ENCODE peak calls at places on chromosomes 13 and 19, in five cellular contexts. One of them, this sample, is unnamed.

GRCh38 chr19:51489113-51489512 is 10.8 kb downstream of the CEACAM18 start:
- DNase-seq in hepatocyte: no peak
- DNase-seq in skeletal muscle cell: no peak
- DNase-seq in cardiac muscle cell: no peak
- DNase-seq in right cardiac atrium: no peak
- DNase-seq in this sample: no peak

GRCh38 chr13:51326782-51327181 is 12.7 kb upstream of the SERPINE3 start:
- DNase-seq in hepatocyte: no peak
- DNase-seq in skeletal muscle cell: no peak
- DNase-seq in cardiac muscle cell: no peak
- DNase-seq in right cardiac atrium: no peak
- DNase-seq in this sample: no peak

GRCh38 chr19:41116261-41116660 is 2.0 kb downstream of the CYP2F1 start:
- DNase-seq in hepatocyte: no peak
- DNase-seq in skeletal muscle cell: no peak
- DNase-seq in cardiac muscle cell: no peak
- DNase-seq in right cardiac atrium: no peak
- DNase-seq in this sample: no peak

GRCh38 chr13:44698076-44698475 is 121.9 kb upstream of the TSC22D1 start:
- DNase-seq in hepatocyte: no peak
- DNase-seq in skeletal muscle cell: no peak
- DNase-seq in cardiac muscle cell: no peak
- DNase-seq in right cardiac atrium: no peak
- DNase-seq in this sample: no peak

GRCh38 chr13:65843314-65843731 is 1386.8 kb downstream of the PCDH9 start:
- DNase-seq in hepatocyte: no peak
- DNase-seq in skeletal muscle cell: no peak
- DNase-seq in cardiac muscle cell: no peak
- DNase-seq in right cardiac atrium: no peak
- DNase-seq in this sample: no peak

GRCh38 chr19:47155141-47155540 is 24.5 kb downstream of the SAE1 start:
- DNase-seq in hepatocyte: no peak
- DNase-seq in skeletal muscle cell: no peak
- DNase-seq in cardiac muscle cell: peak
- DNase-seq in right cardiac atrium: peak
- DNase-seq in this sample: no peak

GRCh38 chr19:41872384-41872774 is 4.7 kb upstream of the CD79A start:
- DNase-seq in hepatocyte: no peak
- DNase-seq in skeletal muscle cell: no peak
- DNase-seq in cardiac muscle cell: no peak
- DNase-seq in right cardiac atrium: no peak
- DNase-seq in this sample: no peak

GRCh38 chr19:55082023-55082851 is 6.6 kb downstream of the EPS8L1 start:
- DNase-seq in hepatocyte: peak
- DNase-seq in skeletal muscle cell: no peak
- DNase-seq in cardiac muscle cell: peak
- DNase-seq in right cardiac atrium: peak
- DNase-seq in this sample: no peak

GRCh38 chr19:44677019-44677809 is 5.9 kb downstream of the CEACAM19 start:
- DNase-seq in hepatocyte: peak
- DNase-seq in skeletal muscle cell: no peak
- DNase-seq in cardiac muscle cell: peak
- DNase-seq in right cardiac atrium: no peak
- DNase-seq in this sample: peak

GRCh38 chr13:36870050-36870692 is 49.9 kb downstream of the SMAD9 start:
- DNase-seq in hepatocyte: no peak
- DNase-seq in skeletal muscle cell: no peak
- DNase-seq in cardiac muscle cell: no peak
- DNase-seq in right cardiac atrium: no peak
- DNase-seq in this sample: no peak

GRCh38 chr19:13252569-13253335 is 102.5 kb downstream of the IER2 start:
- DNase-seq in hepatocyte: no peak
- DNase-seq in skeletal muscle cell: no peak
- DNase-seq in cardiac muscle cell: no peak
- DNase-seq in right cardiac atrium: no peak
- DNase-seq in this sample: no peak

GRCh38 chr13:19634129-19634740 is 776 bp downstream of the MPHOSPH8 start:
- DNase-seq in hepatocyte: peak
- DNase-seq in skeletal muscle cell: peak
- DNase-seq in cardiac muscle cell: peak
- DNase-seq in right cardiac atrium: no peak
- DNase-seq in this sample: no peak

GRCh38 chr19:51458899-51459592 is 792 bp upstream of the SIGLEC8 start:
- DNase-seq in hepatocyte: no peak
- DNase-seq in skeletal muscle cell: no peak
- DNase-seq in cardiac muscle cell: no peak
- DNase-seq in right cardiac atrium: no peak
- DNase-seq in this sample: no peak

GRCh38 chr13:26019881-26020535 is 31.8 kb downstream of the SHISA2 start:
- DNase-seq in hepatocyte: no peak
- DNase-seq in skeletal muscle cell: peak
- DNase-seq in cardiac muscle cell: peak
- DNase-seq in right cardiac atrium: no peak
- DNase-seq in this sample: peak

GRCh38 chr19:35223084-35223790 is 5.3 kb downstream of the FAM187B start:
- DNase-seq in hepatocyte: no peak
- DNase-seq in skeletal muscle cell: no peak
- DNase-seq in cardiac muscle cell: no peak
- DNase-seq in right cardiac atrium: no peak
- DNase-seq in this sample: no peak

GRCh38 chr19:39407644-39408391 is 1.2 kb downstream of the ZFP36 start:
- DNase-seq in hepatocyte: peak
- DNase-seq in skeletal muscle cell: no peak
- DNase-seq in cardiac muscle cell: peak
- DNase-seq in right cardiac atrium: peak
- DNase-seq in this sample: no peak

GRCh38 chr19:54218259-54218658 is 4.5 kb downstream of the LILRB3 start:
- DNase-seq in hepatocyte: no peak
- DNase-seq in skeletal muscle cell: no peak
- DNase-seq in cardiac muscle cell: no peak
- DNase-seq in right cardiac atrium: no peak
- DNase-seq in this sample: no peak

GRCh38 chr13:38954291-38954690 is 36.3 kb downstream of the STOML3 start:
- DNase-seq in hepatocyte: no peak
- DNase-seq in skeletal muscle cell: no peak
- DNase-seq in cardiac muscle cell: peak
- DNase-seq in right cardiac atrium: no peak
- DNase-seq in this sample: no peak

GRCh38 chr13:51479199-51479523 is 26.3 kb upstream of the INTS6 start:
- DNase-seq in hepatocyte: no peak
- DNase-seq in skeletal muscle cell: peak
- DNase-seq in cardiac muscle cell: peak
- DNase-seq in right cardiac atrium: no peak
- DNase-seq in this sample: no peak

GRCh38 chr19:18660939-18661338 is 22.5 kb upstream of the CRTC1 start:
- DNase-seq in hepatocyte: no peak
- DNase-seq in skeletal muscle cell: no peak
- DNase-seq in cardiac muscle cell: no peak
- DNase-seq in right cardiac atrium: no peak
- DNase-seq in this sample: no peak

GRCh38 chr19:18659281-18660050 is 22.6 kb downstream of the KLHL26 start:
- DNase-seq in hepatocyte: no peak
- DNase-seq in skeletal muscle cell: no peak
- DNase-seq in cardiac muscle cell: peak
- DNase-seq in right cardiac atrium: peak
- DNase-seq in this sample: no peak

GRCh38 chr19:18661346-18661745 is 22.1 kb upstream of the CRTC1 start:
- DNase-seq in hepatocyte: no peak
- DNase-seq in skeletal muscle cell: no peak
- DNase-seq in cardiac muscle cell: no peak
- DNase-seq in right cardiac atrium: no peak
- DNase-seq in this sample: no peak

GRCh38 chr19:18658366-18658855 is 21.6 kb downstream of the KLHL26 start:
- DNase-seq in hepatocyte: no peak
- DNase-seq in skeletal muscle cell: no peak
- DNase-seq in cardiac muscle cell: no peak
- DNase-seq in right cardiac atrium: no peak
- DNase-seq in this sample: no peak

GRCh38 chr19:18660051-18660910 is 23.2 kb upstream of the CRTC1 start:
- DNase-seq in hepatocyte: no peak
- DNase-seq in skeletal muscle cell: no peak
- DNase-seq in cardiac muscle cell: peak
- DNase-seq in right cardiac atrium: peak
- DNase-seq in this sample: no peak
- H3K4me3 ChIP-seq in hepatocyte: no peak
- H3K4me3 ChIP-seq in skeletal muscle cell: no peak
- H3K4me3 ChIP-seq in cardiac muscle cell: no peak
- H3K4me3 ChIP-seq in right cardiac atrium: no peak
- H3K4me3 ChIP-seq in this sample: no peak

GRCh38 chr13:99083976-99084375 is 106.1 kb upstream of the DOCK9 start:
- DNase-seq in hepatocyte: no peak
- DNase-seq in skeletal muscle cell: no peak
- DNase-seq in cardiac muscle cell: no peak
- DNase-seq in right cardiac atrium: no peak
- DNase-seq in this sample: no peak
- H3K4me3 ChIP-seq in hepatocyte: no peak
- H3K4me3 ChIP-seq in skeletal muscle cell: no peak
- H3K4me3 ChIP-seq in cardiac muscle cell: no peak
- H3K4me3 ChIP-seq in right cardiac atrium: no peak
- H3K4me3 ChIP-seq in this sample: no peak

DNA sequence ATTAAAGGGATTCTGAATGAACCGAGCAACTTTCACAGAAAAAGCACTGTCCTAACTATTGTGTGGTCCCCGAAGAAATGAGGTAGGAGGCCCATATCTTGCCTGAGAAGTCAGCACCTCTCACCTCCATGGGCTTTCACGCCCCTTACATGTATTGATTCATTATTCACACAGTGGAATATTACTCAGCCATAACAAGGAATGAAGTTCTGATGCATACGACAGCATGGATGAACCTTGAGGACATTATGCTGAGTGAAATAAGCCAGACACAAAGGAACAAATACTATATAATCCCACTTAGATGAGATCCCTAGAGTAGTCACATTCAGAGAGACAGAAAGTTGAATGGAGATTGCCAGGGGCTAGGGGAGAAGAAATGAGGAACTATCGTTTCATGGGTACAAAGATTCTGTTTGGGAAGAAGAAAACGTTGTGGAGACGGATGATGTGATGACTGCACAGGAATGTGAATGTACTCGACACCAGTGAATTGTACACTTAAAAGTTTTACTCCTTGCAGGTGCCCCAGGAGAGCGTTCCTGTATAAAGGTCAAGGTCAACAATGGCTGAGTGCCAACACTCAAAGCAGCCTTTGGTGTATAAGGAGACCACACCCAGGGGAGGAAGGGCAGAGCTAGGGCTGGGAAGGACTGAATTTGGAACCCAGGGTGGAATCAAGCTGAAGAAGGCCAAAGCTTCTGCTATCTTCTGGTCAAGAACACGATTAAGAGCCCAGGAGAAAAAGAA is 22.5 kb downstream of the ZIC5 start:
- DNase-seq in hepatocyte: no peak
- DNase-seq in skeletal muscle cell: no peak
- DNase-seq in cardiac muscle cell: no peak
- DNase-seq in right cardiac atrium: no peak
- DNase-seq in this sample: no peak
- H3K4me3 ChIP-seq in hepatocyte: no peak
- H3K4me3 ChIP-seq in skeletal muscle cell: no peak
- H3K4me3 ChIP-seq in cardiac muscle cell: no peak
- H3K4me3 ChIP-seq in right cardiac atrium: no peak
- H3K4me3 ChIP-seq in this sample: no peak

GRCh38 chr13:110302154-110302553 is 4.8 kb downstream of the COL4A1 start:
- DNase-seq in hepatocyte: no peak
- DNase-seq in skeletal muscle cell: no peak
- DNase-seq in cardiac muscle cell: no peak
- DNase-seq in right cardiac atrium: no peak
- DNase-seq in this sample: no peak

GRCh38 chr13:110304256-110304655 is 2.7 kb downstream of the COL4A1 start:
- DNase-seq in hepatocyte: peak
- DNase-seq in skeletal muscle cell: peak
- DNase-seq in cardiac muscle cell: peak
- DNase-seq in right cardiac atrium: no peak
- DNase-seq in this sample: no peak

GRCh38 chr13:110302986-110303385 is 4.0 kb downstream of the COL4A1 start:
- DNase-seq in hepatocyte: no peak
- DNase-seq in skeletal muscle cell: no peak
- DNase-seq in cardiac muscle cell: no peak
- DNase-seq in right cardiac atrium: no peak
- DNase-seq in this sample: no peak

GRCh38 chr13:110305001-110305400 is 2.0 kb downstream of the COL4A1 start:
- DNase-seq in hepatocyte: no peak
- DNase-seq in skeletal muscle cell: no peak
- DNase-seq in cardiac muscle cell: no peak
- DNase-seq in right cardiac atrium: no peak
- DNase-seq in this sample: no peak

GRCh38 chr13:110303644-110304043 is 3.3 kb downstream of the COL4A1 start:
- DNase-seq in hepatocyte: no peak
- DNase-seq in skeletal muscle cell: no peak
- DNase-seq in cardiac muscle cell: no peak
- DNase-seq in right cardiac atrium: no peak
- DNase-seq in this sample: no peak
- H3K4me3 ChIP-seq in hepatocyte: no peak
- H3K4me3 ChIP-seq in skeletal muscle cell: no peak
- H3K4me3 ChIP-seq in cardiac muscle cell: no peak
- H3K4me3 ChIP-seq in right cardiac atrium: no peak
- H3K4me3 ChIP-seq in this sample: no peak

This sample was measured in BJ.